ENCODE peak calls at places on chromosomes 13 and 19, in eight cellular contexts. K is NCI-H1436 treated with DMSO at 0.1 percent for 48 hours, P is HFFc6, U is fibroblast of lung, Z is NCI-H1092, B is T-helper 1 cell, F is NCI-H446, L is ureter. S is an unnamed sample.

GRCh38 chr13:60591348-60591747 is 194.3 kb downstream of the TDRD3 start:
- DNase-seq in K (no peak), P (peak; percentile 1), U (no peak), Z (no peak), B (no peak), F (peak; percentile 1), L (no peak), S (peak; percentile 10)

GRCh38 chr13:81394605-81395004 is 1053.7 kb upstream of the SPRY2 start:
- DNase-seq in K (no peak), P (no peak), U (no peak), Z (no peak), B (no peak), F (no peak), L (no peak), S (no peak)

GRCh38 chr19:33814181-33815165 is 17.8 kb downstream of the KCTD15 start:
- DNase-seq in K (no peak), P (no peak), U (peak; percentile 21), Z (no peak), B (no peak), F (no peak), L (no peak), S (no peak)

GRCh38 chr19:10871711-10872550 is 578 bp downstream of the CARM1 start:
- DNase-seq in K (no peak), P (no peak), U (no peak), Z (no peak), B (no peak), F (peak; percentile 46), L (peak; percentile 74), S (peak; percentile 54)

GRCh38 chr13:44818428-44818827 is 170.8 kb downstream of the NUFIP1 start:
- DNase-seq in K (no peak), P (peak; percentile 13), U (no peak), Z (peak; percentile 12), B (no peak), F (peak; percentile 23), L (no peak), S (no peak)

GRCh38 chr13:111652676-111653075 is 332.2 kb downstream of the TEX29 start:
- DNase-seq in K (no peak), P (no peak), U (no peak), Z (no peak), B (no peak), F (no peak), L (no peak), S (no peak)

GRCh38 chr13:94389544-94390351 is 89.7 kb downstream of the DCT start:
- DNase-seq in K (no peak), P (no peak), U (no peak), Z (no peak), B (no peak), F (no peak), L (no peak), S (no peak)

GRCh38 chr19:35895911-35896642 is 4.3 kb downstream of the NFKBID start:
- DNase-seq in K (no peak), P (no peak), U (no peak), Z (no peak), B (no peak), F (no peak), L (no peak), S (no peak)

GRCh38 chr19:33350538-33351309 is 22.8 kb upstream of the CEBPG start:
- DNase-seq in K (no peak), P (peak; percentile 50), U (peak; percentile 8), Z (no peak), B (no peak), F (peak; percentile 34), L (no peak), S (no peak)

GRCh38 chr13:75359266-75359665 is 122.7 kb downstream of the TBC1D4 start:
- DNase-seq in K (no peak), P (peak; percentile 93), U (peak; percentile 75), Z (no peak), B (no peak), F (no peak), L (no peak), S (peak; percentile 81)

GRCh38 chr19:11735375-11735774 is 3.4 kb downstream of the ZNF823 start:
- DNase-seq in K (no peak), P (no peak), U (no peak), Z (no peak), B (no peak), F (no peak), L (no peak), S (no peak)

S was measured in hepatic stellate cell.